ENCODE peak calls at places on chromosomes 11 and 22, in ten cellular contexts. C, Y, T, V, P, S, F, K, Q and O are unnamed samples.
A peak's percentile ranks its signal among the peaks of the same experiment; 100 is the strongest.

GRCh38 chr11:59542142-59542810 is 30.9 kb downstream of the OR4D9 start:
- DNase-seq in Y (no peak), K (no peak), T (no peak), P (no peak), V (no peak), F (no peak), S (no peak), Q (no peak), C (no peak), O (no peak)

GRCh38 chr22:37057796-37058510 is 6.4 kb downstream of the KCTD17 start:
- DNase-seq in P (no peak), K (no peak), V (no peak), C (no peak), Y (no peak), T (no peak), F (no peak), S (no peak), Q (no peak), O (no peak)

GRCh38 chr11:2837096-2837601 is 48.4 kb downstream of the CDKN1C start:
- DNase-seq in K (no peak), P (no peak), V (no peak), Y (no peak), C (no peak), F (peak; percentile 9), Q (no peak), S (no peak), T (no peak), O (no peak)

GRCh38 chr11:8956860-8957259 is 7.4 kb downstream of the TMEM9B start:
- DNase-seq in C (no peak), F (no peak), S (no peak), T (no peak), V (no peak), K (no peak), P (no peak), Y (no peak), Q (no peak), O (no peak)

GRCh38 chr11:111910637-111911562 is 670 bp downstream of the CRYAB start:
- DNase-seq in T (no peak), F (no peak), K (no peak), Y (no peak), C (no peak), Q (peak; percentile 81), S (peak; percentile 61), V (peak; percentile 34), P (no peak), O (no peak)

GRCh38 chr11:110075087-110075821 is 17.9 kb upstream of the ZC3H12C start:
- DNase-seq in P (no peak), K (no peak), V (peak; percentile 15), Q (no peak), F (peak; percentile 52), Y (no peak), T (no peak), S (no peak), C (no peak), O (no peak)

GRCh38 chr11:83070044-83070877 is 1.4 kb downstream of the RAB30 start:
- DNase-seq in V (no peak), P (no peak), Q (no peak), K (no peak), C (no peak), Y (no peak), S (no peak), F (peak; percentile 84), T (no peak), O (no peak)

GRCh38 chr11:13465909-13466371 is 2.9 kb upstream of the BTBD10 start:
- DNase-seq in V (peak; percentile 55), F (peak; percentile 64), Q (no peak), T (no peak), K (no peak), Y (no peak), S (peak; percentile 40), C (no peak), P (no peak), O (no peak)

GRCh38 chr11:13010737-13011342 is 1.7 kb downstream of the RASSF10 start:
- DNase-seq in Q (no peak), Y (no peak), S (no peak), P (no peak), T (no peak), V (no peak), C (no peak), F (no peak), K (no peak), O (no peak)

GRCh38 chr22:17218341-17218740 is 894 bp downstream of the ADA2 start:
- DNase-seq in S (no peak), T (no peak), F (no peak), C (no peak), Y (no peak), P (no peak), Q (no peak), V (no peak), K (no peak), O (no peak)

GRCh38 chr11:64150481-64151239 is 15.3 kb downstream of the MACROD1 start:
- DNase-seq in P (no peak), F (no peak), S (peak; percentile 71), C (no peak), V (peak; percentile 97), K (no peak), Q (no peak), T (no peak), Y (no peak), O (no peak)

GRCh38 chr22:37739000-37739399 is 42.2 kb downstream of the TRIOBP start:
- DNase-seq in K (no peak), V (no peak), Q (no peak), S (no peak), P (no peak), C (no peak), F (no peak), Y (no peak), T (no peak), O (no peak)

GRCh38 chr22:38782402-38783094 is 11.4 kb downstream of the DNAL4 start:
- DNase-seq in V (no peak), S (no peak), T (no peak), K (no peak), P (no peak), C (no peak), Q (peak; percentile 78), F (no peak), Y (no peak), O (no peak)

GRCh38 chr11:21346361-21346760 is 677.0 kb downstream of the NELL1 start:
- DNase-seq in T (no peak), S (no peak), P (no peak), K (no peak), Q (no peak), V (no peak), F (no peak), C (no peak), Y (no peak), O (no peak)

GRCh38 chr11:58912124-58912523 is 27.2 kb upstream of the GLYATL1 start:
- DNase-seq in C (no peak), K (no peak), F (peak; percentile 62), P (no peak), Q (no peak), T (no peak), S (no peak), Y (no peak), V (no peak), O (no peak)

GRCh38 chr22:49437956-49438355 is 389.7 kb downstream of the BRD1 start:
- DNase-seq in S (no peak), T (no peak), K (no peak), Y (no peak), Q (no peak), P (no peak), C (no peak), V (no peak), F (no peak), O (no peak)

GRCh38 chr11:112280268-112281126 is 19.8 kb upstream of the PLET1 start:
- DNase-seq in F (peak; percentile 91), C (peak; percentile 30), Y (peak; percentile 37), K (peak; percentile 65), T (no peak), P (no peak), Q (peak; percentile 65), S (peak; percentile 81), V (peak; percentile 90), O (no peak)

GRCh38 chr11:78212586-78213371 is 24.1 kb downstream of the USP35 start:
- DNase-seq in Q (peak; percentile 29), T (no peak), K (no peak), S (no peak), F (no peak), C (no peak), P (no peak), V (no peak), Y (no peak), O (no peak)

GRCh38 chr11:67027483-67027930 is 4.6 kb downstream of the SYT12 start:
- DNase-seq in Y (no peak), C (no peak), V (no peak), S (no peak), Q (no peak), T (no peak), K (no peak), F (no peak), P (no peak), O (no peak)

GRCh38 chr11:130300567-130300966 is 14.2 kb downstream of the ZBTB44 start:
- DNase-seq in S (no peak), K (no peak), P (no peak), C (no peak), Q (no peak), V (no peak), T (no peak), F (no peak), Y (no peak), O (no peak)

GRCh38 chr11:82883853-82884252 is 16.4 kb downstream of the PRCP start:
- DNase-seq in Q (no peak), F (no peak), S (no peak), P (no peak), C (no peak), K (no peak), Y (no peak), V (no peak), T (no peak), O (no peak)

GRCh38 chr11:128279861-128280260 is 307.5 kb downstream of the ETS1 start:
- DNase-seq in P (no peak), V (no peak), Y (no peak), C (no peak), F (peak; percentile 23), Q (no peak), S (no peak), T (no peak), K (no peak), O (no peak)

GRCh38 chr11:7020183-7020917 is at the start of the genes NLRP14 and ZNF214:
- DNase-seq in Q (peak; percentile 85), C (peak; percentile 80), F (peak; percentile 87), Y (no peak), V (no peak), T (peak; percentile 83), S (peak; percentile 63), K (no peak), P (no peak), O (no peak)

GRCh38 chr11:128208329-128209220 is 378.8 kb downstream of the ETS1 start:
- DNase-seq in K (no peak), T (peak; percentile 16), P (no peak), S (no peak), F (peak; percentile 99), V (no peak), Q (no peak), C (peak; percentile 40), Y (no peak), O (no peak)

GRCh38 chr11:65013692-65014145 is 241 bp upstream of the ARL2 start:
- DNase-seq in F (peak; percentile 89), Y (peak; percentile 78), S (peak; percentile 76), P (peak; percentile 78), Q (peak; percentile 83), C (no peak), T (peak; percentile 53), V (peak; percentile 91), K (peak; percentile 80), O (no peak)

GRCh38 chr11:36210529-36210928 is 78.7 kb downstream of the COMMD9 start:
- DNase-seq in Q (no peak), K (no peak), F (no peak), V (no peak), T (no peak), Y (no peak), P (no peak), C (no peak), S (no peak), O (no peak)

GRCh38 chr11:78037056-78037455 is 14.0 kb upstream of the KCTD14 start:
- DNase-seq in F (peak; percentile 52), K (no peak), V (peak; percentile 47), C (no peak), P (no peak), Y (no peak), T (no peak), S (no peak), Q (no peak), O (no peak)

GRCh38 chr22:45949921-45950320 is 27.0 kb downstream of the WNT7B start:
- DNase-seq in V (no peak), C (no peak), Y (no peak), P (no peak), S (no peak), T (no peak), F (no peak), Q (no peak), K (no peak), O (no peak)